ENCODE peak calls at places on chromosomes 12 and 14, in four cellular contexts. T is K562, B is H1, R is SK-N-SH. F is an unnamed sample.

GRCh38 chr14:51789631-51790030 is 70.8 kb upstream of the GNG2 start:
- DNase-seq in R (no peak), B (no peak), T (no peak), F (no peak)

GRCh38 chr14:60915781-60916180 is 65.1 kb downstream of the TRMT5 start:
- DNase-seq in B (no peak), R (no peak), T (no peak), F (no peak)

GRCh38 chr14:63993992-63994391 is 141.2 kb downstream of the SYNE2 start:
- DNase-seq in B (no peak), R (peak), T (no peak), F (no peak)

GRCh38 chr14:23612354-23612732 is 23.8 kb upstream of the DHRS2 start:
- DNase-seq in T (no peak), B (no peak), R (no peak), F (no peak)

GRCh38 chr14:92433407-92433806 is 80.2 kb upstream of the RIN3 start:
- DNase-seq in R (no peak), B (no peak), T (no peak), F (no peak)

GRCh38 chr14:99575043-99576023 is 28.7 kb downstream of the CCDC85C start:
- DNase-seq in B (no peak), T (peak), R (peak), F (no peak)

GRCh38 chr12:3259976-3260375 is 182.8 kb downstream of the TSPAN9 start:
- DNase-seq in B (no peak), T (no peak), R (no peak), F (no peak)

GRCh38 chr12:103529306-103529705 is 33.5 kb upstream of the C12orf42 start:
- DNase-seq in B (no peak), T (no peak), R (no peak), F (no peak)

GRCh38 chr14:58239259-58240210 is 5.1 kb upstream of the PSMA3 start:
- DNase-seq in B (peak), T (no peak), R (no peak), F (peak)

GRCh38 chr12:62138527-62138926 is 121.7 kb upstream of the USP15 start:
- DNase-seq in T (no peak), R (no peak), B (no peak), F (no peak)

GRCh38 chr12:56897844-56898341 is 36.3 kb downstream of the SDR9C7 start:
- DNase-seq in T (no peak), B (no peak), R (no peak), F (no peak)

GRCh38 chr14:94888108-94888507 is 118.2 kb upstream of the GSC start:
- DNase-seq in T (no peak), R (no peak), B (no peak), F (no peak)

GRCh38 chr12:89962648-89963047 is 254.0 kb upstream of the ATP2B1 start:
- DNase-seq in T (no peak), R (no peak), B (no peak), F (no peak)

GRCh38 chr12:51511546-51512260 is 79.3 kb upstream of the SCN8A start:
- DNase-seq in R (no peak), T (no peak), B (no peak), F (no peak)

GRCh38 chr12:89448951-89449371 is 75.6 kb downstream of the GALNT4 start:
- DNase-seq in R (no peak), T (no peak), B (no peak), F (no peak)

GRCh38 chr12:18261906-18262305 is 588 bp downstream of the PIK3C2G start:
- DNase-seq in R (no peak), T (no peak), B (no peak), F (no peak)

GRCh38 chr14:104504172-104504735 is 75.3 kb upstream of the C14orf180 start:
- DNase-seq in R (no peak), B (no peak), T (no peak), F (no peak)

GRCh38 chr12:124217508-124217981 is 77.3 kb upstream of the RFLNA start:
- DNase-seq in B (no peak), R (peak), T (no peak), F (no peak)

GRCh38 chr14:80587096-80587724 is 354.3 kb downstream of the CEP128 start:
- DNase-seq in T (no peak), R (no peak), B (no peak), F (no peak)

GRCh38 chr12:116294464-116295002 is 17.0 kb upstream of the MED13L start:
- DNase-seq in R (no peak), B (no peak), T (no peak), F (no peak)

GRCh38 chr14:36208690-36209278 is 32.3 kb upstream of the PTCSC3 start:
- DNase-seq in B (no peak), T (no peak), R (no peak), F (no peak)

GRCh38 chr14:20848316-20848954 is 42.8 kb upstream of the RNASE3 start:
- DNase-seq in R (no peak), B (no peak), T (no peak), F (no peak)

GRCh38 chr12:128612150-128612850 is 211.5 kb downstream of the SLC15A4 start:
- DNase-seq in B (no peak), R (no peak), T (no peak), F (no peak)

GRCh38 chr12:3175238-3175637 is 98.1 kb downstream of the TSPAN9 start:
- DNase-seq in R (no peak), B (no peak), T (no peak), F (no peak)

GRCh38 chr14:76337619-76338545 is 38.1 kb upstream of the ESRRB start:
- DNase-seq in T (no peak), R (peak), B (no peak), F (no peak)

GRCh38 chr12:96258451-96258933 is 64.3 kb downstream of the ELK3 start:
- DNase-seq in R (no peak), T (no peak), B (no peak), F (no peak)

DNA sequence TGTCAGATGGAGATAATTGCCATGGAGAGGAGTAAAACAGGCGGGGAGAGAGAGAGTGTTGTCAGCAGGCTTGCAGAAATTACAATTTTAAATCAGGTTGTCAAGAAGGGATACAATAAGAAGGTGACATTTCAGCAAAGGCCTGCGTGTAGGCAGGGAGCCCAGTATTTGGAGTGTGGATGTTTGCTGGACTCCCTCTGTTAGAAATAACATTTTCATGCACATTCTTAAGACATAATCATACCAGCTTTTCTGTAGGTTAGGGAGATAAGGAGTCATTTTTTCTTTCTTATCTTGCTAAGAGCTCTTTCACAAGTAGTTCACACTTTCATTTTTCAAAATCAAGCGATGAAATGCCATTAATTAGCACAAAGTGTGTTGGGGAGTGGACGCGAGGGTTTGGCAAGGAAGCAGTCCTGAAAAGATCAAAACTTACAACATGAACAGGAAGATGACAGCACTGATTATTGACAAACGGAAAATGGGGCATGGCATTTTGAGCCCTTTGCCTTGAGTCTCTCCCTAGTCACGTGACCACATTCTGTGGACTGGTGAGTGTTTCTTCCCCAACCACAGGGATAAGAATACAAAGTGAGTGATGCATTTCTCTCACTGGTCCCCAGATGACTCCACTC is 160.2 kb downstream of the DAD1 start:
- DNase-seq in R (no peak), B (no peak), T (peak), F (no peak)
- TF ChIP-seq TEAD4 in R (no peak), B (no peak), T (no peak), F (no peak)

GRCh38 chr12:98744692-98745091 is 99.6 kb downstream of the APAF1 start:
- DNase-seq in R (no peak), B (no peak), T (no peak), F (no peak)

GRCh38 chr12:98743362-98743953 is 98.4 kb downstream of the APAF1 start:
- DNase-seq in B (no peak), R (peak), T (peak), F (peak)

GRCh38 chr12:98741229-98741614 is 96.1 kb downstream of the APAF1 start:
- DNase-seq in T (no peak), R (no peak), B (no peak), F (no peak)

GRCh38 chr12:98741615-98742265 is 96.7 kb downstream of the APAF1 start:
- DNase-seq in R (no peak), B (no peak), T (no peak), F (no peak)

GRCh38 chr12:98745578-98746391 is 100.7 kb downstream of the APAF1 start:
- DNase-seq in B (no peak), R (peak), T (no peak), F (peak)
- TF ChIP-seq TEAD4 in B (no peak), R (no peak), T (no peak), F (no peak)

DNA sequence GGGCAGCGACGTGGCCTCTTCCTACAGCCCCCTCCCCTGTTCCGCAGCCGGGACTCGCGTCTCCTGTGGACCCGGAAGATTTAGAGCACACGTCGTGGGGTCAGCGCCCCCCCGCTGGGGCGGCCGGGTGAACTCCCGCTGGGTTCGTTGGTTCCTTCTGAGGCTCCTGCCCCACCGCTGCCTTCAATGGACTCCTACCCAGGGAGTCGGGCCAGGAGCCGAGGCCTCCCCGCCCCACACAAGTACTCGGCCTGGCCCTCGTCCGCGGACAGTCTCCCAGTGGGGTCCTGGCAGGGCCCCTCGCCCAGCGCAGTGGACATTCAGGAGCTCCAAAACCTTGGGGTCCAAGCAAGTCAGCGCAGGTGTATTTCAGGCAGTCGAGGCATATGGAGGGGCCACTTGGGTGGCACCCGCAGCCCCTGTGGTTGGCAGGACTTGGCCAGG is 1.2 kb downstream of the MMP17 start:
- DNase-seq in B (no peak), R (peak), T (no peak), F (no peak)
- TF ChIP-seq TEAD4 in B (no peak), R (no peak), T (no peak), F (no peak)

GRCh38 chr12:6540181-6540877 is 6.0 kb downstream of the GAPDH start:
- DNase-seq in T (peak), B (no peak), R (peak), F (peak)
- TF ChIP-seq TEAD4 in T (no peak), B (no peak), R (no peak), F (peak)

DNA sequence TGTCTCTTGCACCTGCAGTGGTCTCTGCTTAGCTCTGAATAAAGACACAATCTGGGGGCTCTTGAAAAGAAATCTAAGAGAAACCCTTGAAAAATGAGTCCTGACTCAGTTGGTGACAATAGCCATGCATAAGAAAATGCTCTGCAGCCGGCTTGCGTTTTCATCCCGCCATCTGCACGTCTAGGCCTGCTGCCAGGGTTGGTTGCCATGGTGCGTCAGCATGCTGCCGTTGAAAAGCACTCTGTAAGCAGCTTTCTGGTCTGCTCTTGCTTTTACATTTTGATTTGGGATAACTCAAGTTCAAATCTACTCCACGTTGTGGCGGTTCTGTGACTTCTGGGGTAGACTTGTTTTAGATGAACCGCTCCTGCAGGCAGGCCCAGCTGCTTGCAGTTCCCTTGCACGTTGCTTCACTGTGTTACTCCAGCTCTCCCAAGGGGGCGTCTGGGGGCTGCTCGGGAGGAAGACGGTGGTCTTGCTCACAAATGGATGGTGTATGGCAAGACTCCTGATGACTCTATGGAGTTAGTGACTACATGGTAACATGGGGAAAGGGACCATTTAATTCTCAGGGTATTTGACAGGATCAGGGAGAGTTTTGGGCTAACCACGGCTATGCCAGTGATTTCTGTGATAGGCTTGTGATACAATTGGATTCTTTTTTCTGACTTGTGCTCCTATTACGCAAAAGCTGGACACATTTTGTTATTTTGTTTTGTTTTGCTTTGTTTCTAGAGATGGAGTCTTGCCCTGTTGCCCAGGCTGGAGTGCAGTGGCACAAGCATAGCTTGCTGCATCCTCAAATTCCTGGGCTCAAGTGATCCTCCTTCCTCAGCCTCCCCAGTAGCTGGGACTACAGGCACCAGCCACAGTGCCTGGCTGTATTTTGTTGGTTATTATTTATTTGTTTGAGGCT is 15.8 kb downstream of the WNT5B start:
- DNase-seq in T (no peak), R (peak), B (no peak), F (no peak)
- TF ChIP-seq TEAD4 in T (no peak), R (no peak), B (no peak), F (no peak)